ENCODE peak calls at places on chromosomes 6 and 20, in nine cellular contexts. Z is cardiac fibroblast, R is astrocyte, H is A549, C is fibroblast of the aortic adventitia, F is progenitor cell of endocrine pancreas, T is HCT116, B is mesothelial cell of epicardium, A is HFFc6. Y is an unnamed sample.

GRCh38 chr6:26270121-26270861 is 94.7 kb upstream of the BTN3A2 start:
- DNase-seq in T (no peak), R (no peak), A (no peak), C (no peak), B (no peak), Z (peak; percentile 37), F (no peak), H (no peak), Y (no peak)

GRCh38 chr20:61965606-61966491 is 99.8 kb downstream of the TAF4 start:
- DNase-seq in R (no peak), B (no peak), C (no peak), H (no peak), T (no peak), Z (no peak), F (no peak), A (no peak), Y (no peak)

GRCh38 chr20:41029150-41029872 is 689 bp downstream of the TOP1 start:
- DNase-seq in A (no peak), C (peak; percentile 34), T (no peak), H (peak; percentile 19), R (no peak), Z (peak; percentile 33), F (no peak), B (peak; percentile 61), Y (peak; percentile 47)

GRCh38 chr6:31778999-31779885 is 2.1 kb upstream of the VWA7 start:
- DNase-seq in A (no peak), C (no peak), F (no peak), H (no peak), R (no peak), Z (no peak), T (no peak), B (no peak), Y (no peak)

GRCh38 chr6:84271086-84271716 is 43.8 kb upstream of the CEP162 start:
- DNase-seq in T (no peak), F (no peak), C (no peak), A (no peak), Z (no peak), H (no peak), B (no peak), R (no peak), Y (no peak)

GRCh38 chr20:50034567-50035170 is 51.9 kb downstream of the SNAI1 start:
- DNase-seq in C (peak; percentile 36), F (no peak), R (peak; percentile 58), A (no peak), Z (peak; percentile 48), B (no peak), T (no peak), H (peak; percentile 78), Y (no peak)

GRCh38 chr20:16004108-16004854 is 569.0 kb downstream of the KIF16B start:
- DNase-seq in H (no peak), C (no peak), R (no peak), B (no peak), F (peak; percentile 23), Z (no peak), A (no peak), T (no peak), Y (no peak)

GRCh38 chr20:49999329-49999728 is 16.5 kb downstream of the SNAI1 start:
- DNase-seq in R (no peak), C (no peak), A (no peak), F (no peak), Z (no peak), H (no peak), T (no peak), B (no peak), Y (no peak)

GRCh38 chr6:7204726-7205125 is 97.0 kb downstream of the RREB1 start:
- DNase-seq in F (no peak), H (no peak), B (no peak), A (no peak), R (peak; percentile 52), C (peak; percentile 16), T (no peak), Z (no peak), Y (no peak)

GRCh38 chr6:147774856-147775255 is 266.4 kb downstream of the SAMD5 start:
- DNase-seq in B (no peak), C (no peak), R (no peak), F (no peak), T (no peak), A (no peak), Z (no peak), H (no peak), Y (no peak)
- TF ChIP-seq CTCF in B (peak; percentile 32), C (no peak), R (no peak), F (peak; percentile 34), T (peak; percentile 59), A (no peak), Z (peak; percentile 2), H (no peak), Y (no peak)

GRCh38 chr6:13277231-13277630 is 51.1 kb downstream of the TBC1D7 start:
- DNase-seq in A (no peak), R (no peak), H (no peak), Z (no peak), C (no peak), T (no peak), F (no peak), B (no peak), Y (no peak)

GRCh38 chr6:13275435-13275989 is 52.8 kb downstream of the TBC1D7 start:
- DNase-seq in C (no peak), R (no peak), T (no peak), A (no peak), Z (no peak), H (no peak), B (no peak), F (no peak), Y (no peak)

GRCh38 chr6:13280253-13280652 is 48.1 kb downstream of the TBC1D7 start:
- DNase-seq in H (no peak), T (no peak), B (no peak), C (no peak), F (no peak), A (no peak), R (no peak), Z (no peak), Y (no peak)

GRCh38 chr6:13278991-13279390 is 49.3 kb downstream of the TBC1D7 start:
- DNase-seq in B (no peak), H (no peak), C (peak; percentile 46), R (no peak), A (peak; percentile 93), Z (no peak), T (no peak), F (no peak), Y (no peak)

DNA sequence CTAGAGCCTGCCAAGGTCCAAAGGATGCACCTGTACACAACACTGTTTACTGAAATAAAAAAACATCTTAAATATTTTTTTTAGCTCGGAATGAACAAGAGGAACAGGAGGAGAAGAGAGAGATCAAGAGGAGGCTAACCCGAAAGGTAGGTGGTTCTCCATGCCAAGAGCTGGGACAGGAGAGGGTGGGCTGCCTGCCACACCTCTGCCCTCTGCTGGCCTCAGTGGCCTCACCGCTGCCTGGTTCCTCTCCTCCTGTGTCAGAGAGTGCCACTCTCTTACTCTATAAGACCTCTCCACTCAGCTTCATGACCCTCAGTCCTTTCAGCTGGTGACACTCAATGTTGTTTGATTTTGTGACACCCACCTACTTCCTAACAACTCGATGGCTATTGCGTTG is 50.2 kb downstream of the TBC1D7 start:
- DNase-seq in C (no peak), A (no peak), Z (no peak), B (no peak), H (no peak), T (no peak), R (no peak), F (no peak), Y (no peak)
- TF ChIP-seq CTCF in C (peak; percentile 2), A (peak; percentile 55), Z (no peak), B (no peak), H (no peak), T (peak; percentile 34), R (no peak), F (peak; percentile 50), Y (no peak)

GRCh38 chr20:46594725-46595124 is 44.3 kb upstream of the OCSTAMP start:
- DNase-seq in C (no peak), T (no peak), B (no peak), F (no peak), R (no peak), H (no peak), A (no peak), Z (no peak), Y (no peak)

GRCh38 chr20:46590453-46590852 is 40.0 kb upstream of the OCSTAMP start:
- DNase-seq in H (no peak), A (no peak), Z (no peak), B (no peak), F (no peak), C (peak; percentile 5), T (no peak), R (no peak), Y (no peak)

GRCh38 chr20:46588532-46589509 is 38.4 kb upstream of the OCSTAMP start:
- DNase-seq in T (no peak), R (no peak), B (no peak), H (no peak), A (no peak), C (no peak), F (no peak), Z (no peak), Y (no peak)

GRCh38 chr20:46587986-46588385 is 37.5 kb upstream of the OCSTAMP start:
- DNase-seq in R (no peak), T (no peak), C (no peak), F (no peak), H (no peak), B (no peak), Z (no peak), A (no peak), Y (no peak)

DNA sequence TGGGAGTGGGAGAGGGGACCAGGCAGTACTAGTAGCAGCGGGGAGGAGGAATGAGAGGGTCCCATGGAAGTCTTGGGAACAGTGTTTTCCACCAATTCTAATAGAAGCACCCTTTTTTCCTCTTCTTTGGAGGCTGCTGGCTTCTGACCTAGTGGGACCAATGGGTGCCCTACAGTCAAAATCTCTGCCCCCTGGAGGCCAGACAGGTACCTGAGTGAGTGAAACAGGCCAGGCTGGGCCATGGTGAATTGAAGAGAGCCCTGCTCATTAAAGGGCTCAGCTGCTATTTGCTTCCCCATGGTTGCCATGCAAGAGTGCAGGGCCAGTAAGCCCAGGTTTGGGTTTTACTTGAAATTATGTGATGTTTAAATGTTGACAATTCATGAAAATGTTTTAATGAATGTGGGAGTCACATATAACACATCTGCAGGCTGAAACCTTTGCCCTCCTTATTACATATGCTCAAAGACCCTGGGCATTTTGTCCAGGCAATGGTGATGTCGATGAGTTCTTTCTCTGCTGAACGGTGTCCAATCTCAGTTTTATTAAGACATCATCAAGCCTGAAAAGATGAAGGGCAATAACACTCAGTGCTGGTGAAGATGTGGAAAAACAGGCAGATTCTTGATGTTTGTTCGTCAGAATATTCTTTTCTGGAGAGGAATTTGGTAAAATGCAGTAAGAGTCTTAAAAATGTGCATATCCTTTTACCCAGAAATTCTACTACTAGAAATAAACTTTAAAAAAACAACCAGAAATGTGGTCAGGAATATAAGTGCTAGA is 42.3 kb upstream of the OCSTAMP start:
- DNase-seq in H (peak; percentile 10), R (no peak), F (no peak), A (no peak), T (peak; percentile 19), C (no peak), B (no peak), Z (no peak), Y (no peak)
- TF ChIP-seq CTCF in H (no peak), R (no peak), F (no peak), A (peak; percentile 2), T (peak; percentile 58), C (no peak), B (no peak), Z (no peak), Y (no peak)

DNA sequence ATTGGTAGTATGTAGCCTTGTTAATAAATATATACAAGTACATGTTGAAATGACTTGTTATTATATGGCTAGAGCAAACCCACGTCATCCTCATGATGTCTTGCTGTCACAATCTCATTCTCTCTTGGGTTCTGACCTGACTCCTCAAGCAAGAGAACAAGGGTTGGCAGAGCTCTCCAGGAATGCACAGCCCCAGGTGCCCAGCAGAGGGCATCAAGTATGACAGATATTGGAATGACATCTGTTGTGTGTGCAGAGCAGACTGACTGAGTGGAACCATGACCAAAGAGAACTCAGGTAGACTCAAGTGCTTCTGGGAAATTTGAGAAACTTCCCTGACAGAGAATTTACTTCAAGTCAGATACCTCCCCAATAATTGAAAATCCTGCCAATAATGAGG is 90.6 kb downstream of the PAX1 start:
- DNase-seq in T (no peak), A (no peak), Z (no peak), C (no peak), F (no peak), B (no peak), H (peak; percentile 13), R (no peak), Y (no peak)
- TF ChIP-seq CTCF in T (peak; percentile 45), A (no peak), Z (no peak), C (no peak), F (peak; percentile 30), B (no peak), H (no peak), R (no peak), Y (no peak)

Y was measured in natural killer cell.